ENCODE peak calls at places on chromosomes 6 and 20, in four cellular contexts. B, T, V and G are unnamed samples.

GRCh38 chr20:12171927-12172581 is 254.4 kb downstream of the BTBD3 start:
- DNase-seq in B (no peak), T (no peak), V (no peak), G (no peak)

GRCh38 chr20:45934046-45934586 is 367 bp upstream of the PCIF1 start:
- DNase-seq in B (no peak), T (peak; percentile 81), V (no peak), G (no peak)

GRCh38 chr6:157273756-157274088 is 49.6 kb downstream of the TMEM242 start:
- DNase-seq in B (peak; percentile 55), T (peak; percentile 53), V (peak; percentile 65), G (peak; percentile 48)

GRCh38 chr6:29826271-29826670 is 1.4 kb upstream of the HLA-G start:
- DNase-seq in B (no peak), T (no peak), V (no peak), G (no peak)

GRCh38 chr20:46317685-46318177 is 9.4 kb upstream of the CDH22 start:
- DNase-seq in B (no peak), T (no peak), V (no peak), G (no peak)

GRCh38 chr6:99458319-99458718 is 33.2 kb upstream of the PNISR start:
- DNase-seq in B (no peak), T (no peak), V (no peak), G (no peak)

GRCh38 chr6:21538186-21538798 is 55.3 kb upstream of the SOX4 start:
- DNase-seq in B (no peak), T (no peak), V (no peak), G (no peak)

GRCh38 chr6:84785676-84786075 is 21.3 kb upstream of the TBX18 start:
- DNase-seq in B (no peak), T (no peak), V (no peak), G (no peak)

GRCh38 chr6:35087361-35088280 is 53.5 kb downstream of the TCP11 start:
- DNase-seq in B (no peak), T (no peak), V (no peak), G (no peak)

GRCh38 chr6:84638286-84638685 is 126.1 kb downstream of the TBX18 start:
- DNase-seq in B (no peak), T (no peak), V (no peak), G (no peak)

GRCh38 chr6:47414517-47415167 is 62.9 kb upstream of the CD2AP start:
- DNase-seq in B (peak; percentile 5), T (no peak), V (peak; percentile 2), G (peak; percentile 3)